ENCODE peak calls at places on chromosomes 16 and 17, in eight cellular contexts. Y is transverse colon; E is stimulated activated CD8-positive, alpha-beta memory T cell treated with anti-CD3 and anti-CD28 coated beads, Interleukin-4, amount 100 ng/mL, for 48 hours; T is stimulated activated CD4-positive, alpha-beta T cell treated with anti-CD3 and anti-CD28 coated beads, Interleukin-15, amount 100 ng/mL, for 1 hour; U is iris pigment epithelial cell; C is HT1080; L is T-helper 2 cell; H is fibroblast of villous mesenchyme. J is an unnamed sample.
A peak's percentile ranks its signal among the peaks of the same experiment; 100 is the strongest.

GRCh38 chr17:44400226-44400847 is 10.9 kb upstream of the ITGA2B start:
- DNase-seq in Y (no peak), E (no peak), T (no peak), U (peak; percentile 50), C (no peak), L (no peak), H (peak; percentile 42), J (peak; percentile 39)

GRCh38 chr17:82332669-82333278 is 792 bp downstream of the SECTM1 start:
- DNase-seq in Y (peak; percentile 67), E (no peak), T (no peak), U (peak; percentile 45), C (no peak), L (no peak), H (peak; percentile 63), J (peak; percentile 55)

GRCh38 chr16:49918257-49918656 is 62.3 kb upstream of the ZNF423 start:
- DNase-seq in Y (no peak), E (no peak), T (no peak), U (no peak), C (no peak), L (no peak), H (no peak), J (no peak)

GRCh38 chr17:35700157-35700556 is 31.3 kb upstream of the RASL10B start:
- DNase-seq in Y (no peak), E (no peak), T (no peak), U (no peak), C (no peak), L (no peak), H (peak; percentile 70), J (peak; percentile 24)

GRCh38 chr16:4319454-4319853 is 3.6 kb downstream of the GLIS2 start:
- DNase-seq in Y (peak; percentile 59), E (peak; percentile 80), T (no peak), U (no peak), C (no peak), L (peak; percentile 47), H (peak; percentile 43), J (no peak)

GRCh38 chr17:35313875-35314409 is 59.5 kb downstream of the SLFN11 start:
- DNase-seq in Y (peak; percentile 14), E (peak; percentile 40), T (no peak), U (no peak), C (no peak), L (no peak), H (no peak), J (no peak)

GRCh38 chr17:38691154-38691553 is 13.9 kb upstream of the MLLT6 start:
- DNase-seq in Y (no peak), E (no peak), T (no peak), U (no peak), C (no peak), L (no peak), H (no peak), J (no peak)

GRCh38 chr17:7323731-7324437 is 5.3 kb downstream of the NEURL4 start:
- DNase-seq in Y (peak; percentile 65), E (peak; percentile 86), T (peak; percentile 51), U (no peak), C (peak; percentile 30), L (peak; percentile 52), H (peak; percentile 31), J (peak; percentile 45)

J was measured in mesenchymal stem cell.